ENCODE peak calls at places on chromosomes 16 and 17, in ten cellular contexts. W is stimulated activated CD8-positive, alpha-beta memory T cell treated with anti-CD3 and anti-CD28 coated beads, Interleukin-7, amount 100 ng/mL, for 1 hour; J is AML-193; R is right lobe of liver; H is NCI-H1436 treated with DMSO at 0.1 percent for 48 hours; Y is NCI-H1092 treated with DMSO at 0.1 percent for 48 hours; X is brain microvascular endothelial cell; I is stimulated activated CD4-positive, alpha-beta T cell treated with anti-CD3 and anti-CD28 coated beads, TNF-alpha, amount 100 ng/mL, for 48 hours; V is pancreas; S is activated CD4-positive, alpha-beta T cell treated with anti-CD3 and anti-CD28 coated beads, Interleukin-2, amount 10 ng/mL, durations not matched to agents 7 days and 5 days. T is an unnamed sample.

GRCh38 chr17:14119546-14119945 is 50.2 kb downstream of the COX10 start:
- DNase-seq in J (no peak), Y (no peak), H (no peak), R (no peak), V (no peak), X (no peak), S (no peak), I (no peak), W (no peak), T (no peak)

GRCh38 chr17:2122641-2123302 is 67.9 kb downstream of the HIC1 start:
- DNase-seq in R (peak; percentile 77), X (peak; percentile 73), S (no peak), J (peak; percentile 11), H (no peak), I (no peak), V (peak; percentile 15), Y (peak; percentile 43), W (no peak), T (no peak)

GRCh38 chr16:77610496-77610895 is 111.8 kb upstream of the NUDT7 start:
- DNase-seq in S (no peak), H (no peak), W (no peak), I (no peak), V (no peak), X (no peak), Y (no peak), R (no peak), J (no peak), T (no peak)

GRCh38 chr16:89442990-89443726 is 47.2 kb downstream of the ANKRD11 start:
- DNase-seq in J (no peak), H (no peak), V (peak; percentile 49), S (no peak), Y (no peak), R (peak; percentile 56), I (no peak), W (no peak), X (peak; percentile 53), T (peak; percentile 59)

GRCh38 chr17:37791434-37791833 is 46.6 kb upstream of the HNF1B start:
- DNase-seq in X (no peak), J (peak; percentile 72), R (no peak), W (no peak), V (peak; percentile 35), Y (no peak), S (peak; percentile 79), H (no peak), I (peak; percentile 29), T (peak; percentile 21)

GRCh38 chr17:61478790-61479492 is 26.7 kb downstream of the TBX4 start:
- DNase-seq in W (no peak), I (no peak), X (no peak), Y (no peak), H (no peak), J (no peak), R (no peak), V (no peak), S (no peak), T (no peak)

GRCh38 chr16:7303014-7303676 is 29.5 kb upstream of the RBFOX1 start:
- DNase-seq in R (no peak), X (no peak), V (no peak), Y (peak; percentile 69), J (no peak), H (no peak), I (no peak), S (no peak), W (no peak), T (no peak)

GRCh38 chr17:43599835-43600234 is 53.7 kb upstream of the ETV4 start:
- DNase-seq in H (no peak), I (no peak), W (no peak), V (no peak), X (peak; percentile 73), R (no peak), S (no peak), J (peak; percentile 31), Y (no peak), T (peak; percentile 46)

GRCh38 chr17:39929657-39930407 is 2.3 kb downstream of the LRRC3C start:
- DNase-seq in R (no peak), J (no peak), V (no peak), H (no peak), X (peak; percentile 63), I (no peak), S (no peak), Y (no peak), W (no peak), T (peak; percentile 81)

GRCh38 chr16:87172632-87173031 is 144.6 kb downstream of the C16orf95 start:
- DNase-seq in J (no peak), Y (no peak), X (no peak), V (no peak), S (no peak), W (no peak), R (no peak), H (no peak), I (no peak), T (no peak)

GRCh38 chr16:67444259-67445125 is 13.6 kb downstream of the HSD11B2 start:
- DNase-seq in Y (peak; percentile 29), W (no peak), I (no peak), H (no peak), S (no peak), X (no peak), R (no peak), V (no peak), J (no peak), T (no peak)

GRCh38 chr17:81665205-81666091 is 957 bp downstream of the OXLD1 start:
- DNase-seq in X (peak; percentile 15), Y (peak; percentile 7), V (peak; percentile 39), S (peak; percentile 54), W (no peak), H (no peak), J (peak; percentile 37), I (peak; percentile 70), R (no peak), T (peak; percentile 11)

GRCh38 chr16:70687671-70688265 is 1.9 kb upstream of the MTSS2 start:
- DNase-seq in H (no peak), R (no peak), S (no peak), I (no peak), W (no peak), J (no peak), V (no peak), Y (no peak), X (no peak), T (no peak)

GRCh38 chr17:29593546-29594440 is 861 bp downstream of the ANKRD13B start:
- DNase-seq in W (no peak), I (no peak), V (peak; percentile 24), H (no peak), Y (peak; percentile 18), X (no peak), R (peak; percentile 50), S (peak; percentile 47), J (peak; percentile 22), T (no peak)

GRCh38 chr17:28001149-28001548 is 41.3 kb upstream of the NLK start:
- DNase-seq in W (no peak), X (no peak), J (no peak), S (no peak), I (no peak), H (no peak), Y (no peak), V (no peak), R (no peak), T (no peak)

GRCh38 chr17:50918933-50919296 is 52.8 kb upstream of the TOB1 start:
- DNase-seq in V (no peak), I (no peak), X (no peak), Y (no peak), J (no peak), R (no peak), H (no peak), W (no peak), S (peak; percentile 43), T (no peak)

GRCh38 chr16:46691720-46692119 is 2.3 kb downstream of the ORC6 start:
- DNase-seq in H (no peak), W (no peak), J (no peak), S (no peak), Y (no peak), I (no peak), V (no peak), R (no peak), X (no peak), T (no peak)

GRCh38 chr17:40061532-40062038 is 1.2 kb upstream of the THRA start:
- DNase-seq in V (no peak), J (no peak), R (no peak), X (no peak), Y (no peak), I (no peak), W (no peak), H (no peak), S (no peak), T (no peak)

T was measured in RCC 7860.